ENCODE peak calls at places on chromosomes 5 and 9, in six cellular contexts. One of them, this sample, is unnamed.

GRCh38 chr5:159362190-159362589 is 31.9 kb upstream of the IL12B start:
- ATAC-seq in A549: no peak
- ATAC-seq in HepG2: no peak
- ATAC-seq in GM12878: no peak
- ATAC-seq in K562: no peak
- ATAC-seq in upper lobe of left lung: peak; percentile 55
- ATAC-seq in this sample: peak; percentile 50

GRCh38 chr9:130200038-130200979 is 28.1 kb downstream of the NCS1 start:
- ATAC-seq in A549: no peak
- ATAC-seq in HepG2: no peak
- ATAC-seq in GM12878: no peak
- ATAC-seq in K562: no peak
- ATAC-seq in upper lobe of left lung: no peak
- ATAC-seq in this sample: no peak

GRCh38 chr5:80976985-80977384 is 16.8 kb downstream of the RASGRF2 start:
- ATAC-seq in A549: no peak
- ATAC-seq in HepG2: peak; percentile 80
- ATAC-seq in GM12878: no peak
- ATAC-seq in K562: no peak
- ATAC-seq in upper lobe of left lung: no peak
- ATAC-seq in this sample: no peak

GRCh38 chr9:116359958-116360357 is 206.4 kb downstream of the PAPPA start:
- ATAC-seq in A549: no peak
- ATAC-seq in HepG2: no peak
- ATAC-seq in GM12878: no peak
- ATAC-seq in K562: no peak
- ATAC-seq in upper lobe of left lung: no peak
- ATAC-seq in this sample: no peak

GRCh38 chr9:113853333-113853732 is 22.8 kb upstream of the ZNF618 start:
- ATAC-seq in A549: no peak
- ATAC-seq in HepG2: peak; percentile 77
- ATAC-seq in GM12878: peak; percentile 53
- ATAC-seq in K562: peak; percentile 77
- ATAC-seq in upper lobe of left lung: peak; percentile 72
- ATAC-seq in this sample: no peak

GRCh38 chr5:117590944-117591343 is 1016.3 kb upstream of the SEMA6A start:
- ATAC-seq in A549: no peak
- ATAC-seq in HepG2: peak; percentile 62
- ATAC-seq in GM12878: peak; percentile 74
- ATAC-seq in K562: no peak
- ATAC-seq in upper lobe of left lung: no peak
- ATAC-seq in this sample: no peak

GRCh38 chr5:63400079-63400478 is 562.2 kb downstream of the HTR1A start:
- ATAC-seq in A549: no peak
- ATAC-seq in HepG2: no peak
- ATAC-seq in GM12878: no peak
- ATAC-seq in K562: no peak
- ATAC-seq in upper lobe of left lung: peak; percentile 51
- ATAC-seq in this sample: no peak

GRCh38 chr9:79007701-79008483 is 563.9 kb upstream of the TLE4 start:
- ATAC-seq in A549: no peak
- ATAC-seq in HepG2: no peak
- ATAC-seq in GM12878: peak; percentile 48
- ATAC-seq in K562: no peak
- ATAC-seq in upper lobe of left lung: no peak
- ATAC-seq in this sample: no peak

GRCh38 chr5:156471893-156472292 is 144.9 kb downstream of the SGCD start:
- ATAC-seq in A549: no peak
- ATAC-seq in HepG2: no peak
- ATAC-seq in GM12878: no peak
- ATAC-seq in K562: no peak
- ATAC-seq in upper lobe of left lung: no peak
- ATAC-seq in this sample: no peak

GRCh38 chr9:5531251-5531972 is 21.1 kb downstream of the PDCD1LG2 start:
- ATAC-seq in A549: no peak
- ATAC-seq in HepG2: no peak
- ATAC-seq in GM12878: peak; percentile 67
- ATAC-seq in K562: no peak
- ATAC-seq in upper lobe of left lung: no peak
- ATAC-seq in this sample: no peak

GRCh38 chr5:73325546-73325945 is 123.0 kb downstream of the FOXD1 start:
- ATAC-seq in A549: no peak
- ATAC-seq in HepG2: no peak
- ATAC-seq in GM12878: no peak
- ATAC-seq in K562: no peak
- ATAC-seq in upper lobe of left lung: no peak
- ATAC-seq in this sample: no peak

GRCh38 chr9:96062051-96062450 is 186.6 kb downstream of the ERCC6L2 start:
- ATAC-seq in A549: no peak
- ATAC-seq in HepG2: no peak
- ATAC-seq in GM12878: no peak
- ATAC-seq in K562: no peak
- ATAC-seq in upper lobe of left lung: no peak
- ATAC-seq in this sample: no peak

GRCh38 chr5:96562614-96563013 is 99.6 kb upstream of the CAST start:
- ATAC-seq in A549: no peak
- ATAC-seq in HepG2: no peak
- ATAC-seq in GM12878: no peak
- ATAC-seq in K562: no peak
- ATAC-seq in upper lobe of left lung: no peak
- ATAC-seq in this sample: no peak

GRCh38 chr5:66987540-66987939 is 209.1 kb downstream of the CD180 start:
- ATAC-seq in A549: no peak
- ATAC-seq in HepG2: no peak
- ATAC-seq in GM12878: no peak
- ATAC-seq in K562: no peak
- ATAC-seq in upper lobe of left lung: no peak
- ATAC-seq in this sample: no peak

GRCh38 chr9:83964973-83965349 is 15.1 kb downstream of the HNRNPK start:
- ATAC-seq in A549: peak; percentile 58
- ATAC-seq in HepG2: peak; percentile 28
- ATAC-seq in GM12878: peak; percentile 43
- ATAC-seq in K562: peak; percentile 43
- ATAC-seq in upper lobe of left lung: no peak
- ATAC-seq in this sample: no peak

GRCh38 chr9:13939129-13939528 is 374.8 kb downstream of the NFIB start:
- ATAC-seq in A549: no peak
- ATAC-seq in HepG2: no peak
- ATAC-seq in GM12878: no peak
- ATAC-seq in K562: no peak
- ATAC-seq in upper lobe of left lung: peak; percentile 19
- ATAC-seq in this sample: peak; percentile 65

GRCh38 chr9:103364753-103365152 is 369.6 kb downstream of the CYLC2 start:
- ATAC-seq in A549: no peak
- ATAC-seq in HepG2: no peak
- ATAC-seq in GM12878: no peak
- ATAC-seq in K562: no peak
- ATAC-seq in upper lobe of left lung: no peak
- ATAC-seq in this sample: no peak

GRCh38 chr9:128503870-128504269 is 649 bp upstream of the GLE1 start:
- ATAC-seq in A549: no peak
- ATAC-seq in HepG2: no peak
- ATAC-seq in GM12878: peak; percentile 16
- ATAC-seq in K562: peak; percentile 72
- ATAC-seq in upper lobe of left lung: no peak
- ATAC-seq in this sample: no peak

GRCh38 chr9:69678843-69679538 is 6.8 kb upstream of the APBA1 start:
- ATAC-seq in A549: no peak
- ATAC-seq in HepG2: no peak
- ATAC-seq in GM12878: no peak
- ATAC-seq in K562: no peak
- ATAC-seq in upper lobe of left lung: no peak
- ATAC-seq in this sample: no peak

DNA sequence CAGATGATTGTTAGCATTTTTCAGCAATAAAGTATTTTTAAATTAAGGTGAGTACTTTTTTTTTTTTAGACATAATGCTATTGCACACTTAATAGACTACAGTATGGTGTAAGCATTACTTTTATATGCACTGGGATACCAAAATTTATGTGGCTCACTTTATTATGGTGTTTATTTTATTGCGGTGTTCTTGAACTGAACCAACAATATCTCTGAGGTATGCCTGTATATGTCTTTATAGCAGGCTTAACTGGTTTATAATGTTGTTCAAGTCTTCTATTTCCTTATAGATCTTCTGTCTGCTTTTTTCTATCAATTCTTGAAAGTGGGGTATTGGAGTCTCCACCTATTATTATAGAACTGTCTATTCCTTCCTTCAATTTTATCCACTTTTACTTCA is 18.0 kb downstream of the ZBTB43 start:
- ATAC-seq in A549: no peak
- ATAC-seq in HepG2: no peak
- ATAC-seq in GM12878: no peak
- ATAC-seq in K562: no peak
- ATAC-seq in upper lobe of left lung: no peak
- ATAC-seq in this sample: no peak
- TF ChIP-seq POLR2A in A549: no peak
- TF ChIP-seq POLR2A in HepG2: no peak
- TF ChIP-seq POLR2A in GM12878: no peak
- TF ChIP-seq POLR2A in K562: no peak
- TF ChIP-seq POLR2A in upper lobe of left lung: no peak
- TF ChIP-seq POLR2A in this sample: no peak

GRCh38 chr9:26893030-26893676 is 551 bp upstream of the CAAP1 start:
- ATAC-seq in A549: no peak
- ATAC-seq in HepG2: no peak
- ATAC-seq in GM12878: no peak
- ATAC-seq in K562: no peak
- ATAC-seq in upper lobe of left lung: no peak
- ATAC-seq in this sample: no peak

GRCh38 chr9:26888271-26888670 is 4.3 kb downstream of the CAAP1 start:
- ATAC-seq in A549: no peak
- ATAC-seq in HepG2: no peak
- ATAC-seq in GM12878: no peak
- ATAC-seq in K562: no peak
- ATAC-seq in upper lobe of left lung: no peak
- ATAC-seq in this sample: no peak

DNA sequence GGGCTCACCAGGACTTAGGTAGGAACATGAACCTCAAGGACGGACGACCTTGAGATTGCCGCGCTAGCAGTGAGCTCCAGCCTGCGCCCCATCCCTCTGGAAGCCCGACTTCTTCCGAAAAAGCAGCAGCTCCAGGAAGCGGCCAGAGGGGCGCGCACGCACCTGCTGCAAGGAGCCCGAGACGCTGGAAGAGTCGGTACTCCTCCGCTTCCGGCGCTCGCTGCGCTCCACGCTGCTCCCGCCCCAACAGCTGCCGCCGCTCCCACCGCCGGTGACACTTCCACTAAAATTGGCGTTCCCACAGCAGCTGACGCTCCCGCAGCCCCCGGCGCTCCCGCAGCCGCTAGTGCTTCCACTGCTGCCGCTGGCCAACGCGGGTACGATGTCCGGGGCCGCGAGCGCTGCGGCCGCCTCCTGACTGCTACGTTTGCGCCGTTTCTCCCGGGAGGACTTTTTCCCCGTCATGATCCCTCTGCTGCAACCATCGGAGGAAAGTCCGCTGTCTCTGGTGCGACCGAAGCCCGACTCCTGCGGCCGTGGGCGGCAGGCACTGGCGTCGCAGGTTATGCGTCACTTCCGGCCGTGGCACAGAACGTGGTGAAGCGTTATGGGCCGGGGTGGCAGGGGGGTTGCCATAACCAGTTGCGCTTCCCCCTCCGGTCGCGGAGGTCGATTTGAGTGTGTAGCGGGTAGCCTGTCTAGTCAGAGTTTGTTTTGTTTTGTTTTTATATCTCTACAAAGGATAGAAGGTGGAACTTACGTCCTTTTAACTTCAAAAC is at the start of gene CAAP1:
- ATAC-seq in A549: peak; percentile 96
- ATAC-seq in HepG2: peak; percentile 96
- ATAC-seq in GM12878: peak; percentile 93
- ATAC-seq in K562: peak; percentile 89
- ATAC-seq in upper lobe of left lung: peak; percentile 97
- ATAC-seq in this sample: peak; percentile 99
- TF ChIP-seq EP300 in A549: no peak
- TF ChIP-seq EP300 in HepG2: no peak
- TF ChIP-seq EP300 in GM12878: no peak
- TF ChIP-seq EP300 in K562: no peak
- TF ChIP-seq EP300 in upper lobe of left lung: no peak
- TF ChIP-seq EP300 in this sample: no peak

GRCh38 chr9:21030389-21031035 is 928 bp downstream of the HACD4 start:
- ATAC-seq in A549: peak; percentile 58
- ATAC-seq in HepG2: no peak
- ATAC-seq in GM12878: peak; percentile 79
- ATAC-seq in K562: no peak
- ATAC-seq in upper lobe of left lung: peak; percentile 68
- ATAC-seq in this sample: peak; percentile 29

GRCh38 chr9:21031818-21032203 is 371 bp upstream of the HACD4 start:
- ATAC-seq in A549: no peak
- ATAC-seq in HepG2: no peak
- ATAC-seq in GM12878: no peak
- ATAC-seq in K562: no peak
- ATAC-seq in upper lobe of left lung: no peak
- ATAC-seq in this sample: no peak

GRCh38 chr9:21028476-21028875 is 3.0 kb downstream of the HACD4 start:
- ATAC-seq in A549: no peak
- ATAC-seq in HepG2: no peak
- ATAC-seq in GM12878: no peak
- ATAC-seq in K562: no peak
- ATAC-seq in upper lobe of left lung: no peak
- ATAC-seq in this sample: no peak

GRCh38 chr9:21029661-21030060 is 1.8 kb downstream of the HACD4 start:
- ATAC-seq in A549: no peak
- ATAC-seq in HepG2: peak; percentile 67
- ATAC-seq in GM12878: no peak
- ATAC-seq in K562: no peak
- ATAC-seq in upper lobe of left lung: no peak
- ATAC-seq in this sample: no peak

DNA sequence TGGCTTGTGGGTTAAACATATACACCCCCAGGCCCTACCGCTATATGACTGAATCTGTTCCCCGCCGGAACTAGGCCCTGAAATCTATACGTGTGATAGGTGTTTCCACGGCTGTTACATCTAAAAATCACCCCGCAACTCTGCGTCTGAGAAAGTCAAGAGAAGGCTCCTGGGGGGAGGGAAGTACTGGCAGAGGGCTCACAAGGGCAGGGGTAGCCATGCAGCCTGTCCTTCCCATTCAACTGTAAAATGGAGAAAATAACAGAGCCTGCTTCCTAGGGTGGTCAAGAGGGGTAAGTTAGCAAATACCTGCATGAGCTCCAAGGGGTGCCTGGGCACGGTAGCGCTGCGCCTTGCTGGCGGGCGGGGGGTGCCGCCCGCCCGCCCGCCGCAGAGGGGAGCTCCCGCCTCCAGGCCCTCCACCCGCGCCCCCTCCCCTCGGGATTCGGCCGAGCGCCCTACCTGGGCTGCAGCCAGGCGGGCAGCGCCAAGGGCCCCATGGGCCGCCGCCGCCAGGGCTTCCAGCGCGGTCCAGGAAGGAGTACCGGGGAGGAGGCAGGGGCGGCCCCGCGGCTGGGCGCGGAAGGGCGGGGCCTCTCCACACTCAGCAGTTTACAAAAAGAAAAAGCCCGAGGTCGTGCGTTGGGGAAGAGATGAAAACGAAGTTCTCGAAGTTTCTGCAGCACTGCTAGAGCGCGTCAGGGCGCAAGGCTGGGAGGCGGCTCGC is at the start of gene HACD4:
- ATAC-seq in A549: peak; percentile 93
- ATAC-seq in HepG2: no peak
- ATAC-seq in GM12878: peak; percentile 90
- ATAC-seq in K562: no peak
- ATAC-seq in upper lobe of left lung: peak; percentile 88
- ATAC-seq in this sample: peak; percentile 94
- TF ChIP-seq POLR2A in A549: no peak
- TF ChIP-seq POLR2A in HepG2: no peak
- TF ChIP-seq POLR2A in GM12878: peak; percentile 75
- TF ChIP-seq POLR2A in K562: no peak
- TF ChIP-seq POLR2A in upper lobe of left lung: no peak
- TF ChIP-seq POLR2A in this sample: no peak

GRCh38 chr5:134004626-134005414 is at the start of gene VDAC1:
- ATAC-seq in A549: peak; percentile 83
- ATAC-seq in HepG2: peak; percentile 84
- ATAC-seq in GM12878: peak; percentile 86
- ATAC-seq in K562: peak; percentile 91
- ATAC-seq in upper lobe of left lung: peak; percentile 87
- ATAC-seq in this sample: peak; percentile 91
- TF ChIP-seq EP300 in A549: no peak
- TF ChIP-seq EP300 in HepG2: no peak
- TF ChIP-seq EP300 in GM12878: no peak
- TF ChIP-seq EP300 in K562: no peak
- TF ChIP-seq EP300 in upper lobe of left lung: no peak
- TF ChIP-seq EP300 in this sample: peak; percentile 33